ENCODE peak calls at places on chromosomes 7 and 10, in four cellular contexts. I is psoas muscle, E is right cardiac atrium, N is breast epithelium. C is an unnamed sample.

GRCh38 chr7:110898516-110898915 is 192.4 kb upstream of the LRRN3 start:
- DNase-seq in I (no peak), E (no peak), N (no peak), C (no peak)

GRCh38 chr7:130513447-130513846 is 21.6 kb downstream of the MEST start:
- DNase-seq in I (no peak), E (no peak), N (no peak), C (no peak)

GRCh38 chr7:44306608-44307007 is 18.8 kb downstream of the CAMK2B start:
- DNase-seq in I (no peak), E (no peak), N (peak; percentile 7), C (no peak)

GRCh38 chr10:102580230-102580629 is 64.0 kb upstream of the TRIM8 start:
- DNase-seq in I (no peak), E (no peak), N (no peak), C (no peak)

GRCh38 chr7:141071260-141071854 is 2.5 kb upstream of the TMEM178B start:
- DNase-seq in I (peak; percentile 35), E (peak; percentile 55), N (no peak), C (peak; percentile 38)

GRCh38 chr7:12683678-12684077 is 3.8 kb upstream of the ARL4A start:
- DNase-seq in I (no peak), E (no peak), N (no peak), C (no peak)

GRCh38 chr10:89621438-89621837 is 23.6 kb downstream of the PANK1 start:
- DNase-seq in I (no peak), E (no peak), N (no peak), C (no peak)

GRCh38 chr7:40354736-40355135 is 219.9 kb downstream of the SUGCT start:
- DNase-seq in I (no peak), E (no peak), N (no peak), C (no peak)

GRCh38 chr10:118423800-118424479 is 81.8 kb upstream of the FAM204A start:
- DNase-seq in I (peak; percentile 70), E (peak; percentile 91), N (no peak), C (peak; percentile 78)

GRCh38 chr10:96768136-96768535 is 47.8 kb upstream of the PIK3AP1 start:
- DNase-seq in I (no peak), E (no peak), N (no peak), C (no peak)

GRCh38 chr7:129607471-129608120 is 3.9 kb upstream of the NRF1 start:
- DNase-seq in I (no peak), E (no peak), N (no peak), C (no peak)

GRCh38 chr7:9201928-9202327 is 768.5 kb downstream of the NXPH1 start:
- DNase-seq in I (no peak), E (no peak), N (no peak), C (no peak)

GRCh38 chr10:80472234-80473095 is 18.4 kb downstream of the TSPAN14 start:
- DNase-seq in I (no peak), E (no peak), N (no peak), C (no peak)

GRCh38 chr7:1425292-1426136 is 33.8 kb downstream of the MICALL2 start:
- DNase-seq in I (no peak), E (no peak), N (no peak), C (no peak)

GRCh38 chr7:30491417-30491816 is 12.8 kb upstream of the NOD1 start:
- DNase-seq in I (no peak), E (no peak), N (no peak), C (no peak)

GRCh38 chr7:706721-707120 is 19.8 kb upstream of the DNAAF5 start:
- DNase-seq in I (no peak), E (no peak), N (no peak), C (no peak)

GRCh38 chr7:129160161-129160911 is 15.8 kb downstream of the TSPAN33 start:
- DNase-seq in I (no peak), E (no peak), N (no peak), C (no peak)

GRCh38 chr7:137335814-137336213 is 7.7 kb downstream of the PTN start:
- DNase-seq in I (no peak), E (no peak), N (no peak), C (no peak)

GRCh38 chr10:44058259-44058658 is 326.6 kb downstream of the CXCL12 start:
- DNase-seq in I (no peak), E (no peak), N (no peak), C (no peak)

GRCh38 chr10:77821551-77821950 is 105.0 kb downstream of the DLG5 start:
- DNase-seq in I (no peak), E (no peak), N (no peak), C (peak; percentile 53)

GRCh38 chr7:75807452-75807851 is 6.2 kb downstream of the CCL24 start:
- DNase-seq in I (no peak), E (no peak), N (no peak), C (no peak)

GRCh38 chr10:114060456-114060855 is 16.8 kb downstream of the ADRB1 start:
- DNase-seq in I (no peak), E (no peak), N (no peak), C (no peak)

GRCh38 chr7:988426-988911 is 5.5 kb downstream of the CYP2W1 start:
- DNase-seq in I (no peak), E (no peak), N (no peak), C (no peak)

GRCh38 chr7:100865971-100866720 is 1.0 kb upstream of the TRIP6 start:
- DNase-seq in I (peak; percentile 82), E (peak; percentile 77), N (peak; percentile 74), C (peak; percentile 81)

GRCh38 chr7:88310950-88311674 is 4.4 kb upstream of the STEAP4 start:
- DNase-seq in I (no peak), E (no peak), N (no peak), C (no peak)

GRCh38 chr10:35487336-35488034 is 117.7 kb upstream of the GJD4 start:
- DNase-seq in I (no peak), E (no peak), N (no peak), C (no peak)

GRCh38 chr10:73771722-73772279 is 10.0 kb upstream of the CHCHD1 start:
- DNase-seq in I (peak; percentile 91), E (peak; percentile 94), N (no peak), C (peak; percentile 91)

GRCh38 chr10:70786799-70787415 is 1.7 kb upstream of the TBATA start:
- DNase-seq in I (no peak), E (no peak), N (no peak), C (no peak)

GRCh38 chr7:38675500-38676106 is 44.4 kb upstream of the AMPH start:
- DNase-seq in I (no peak), E (no peak), N (no peak), C (no peak)

GRCh38 chr10:33071857-33072256 is 113.8 kb upstream of the ITGB1 start:
- DNase-seq in I (no peak), E (no peak), N (no peak), C (no peak)

GRCh38 chr7:72751378-72751777 is 76.6 kb downstream of the TYW1B start:
- DNase-seq in I (no peak), E (no peak), N (no peak), C (no peak)

GRCh38 chr7:38147005-38147404 is 31.0 kb upstream of the STARD3NL start:
- DNase-seq in I (no peak), E (no peak), N (no peak), C (no peak)

GRCh38 chr7:106865130-106866115 is at the start of gene PIK3CG:
- DNase-seq in I (no peak), E (no peak), N (no peak), C (no peak)

GRCh38 chr7:89029864-89030263 is 234.3 kb upstream of the TEX47 start:
- DNase-seq in I (no peak), E (no peak), N (no peak), C (no peak)

DNA sequence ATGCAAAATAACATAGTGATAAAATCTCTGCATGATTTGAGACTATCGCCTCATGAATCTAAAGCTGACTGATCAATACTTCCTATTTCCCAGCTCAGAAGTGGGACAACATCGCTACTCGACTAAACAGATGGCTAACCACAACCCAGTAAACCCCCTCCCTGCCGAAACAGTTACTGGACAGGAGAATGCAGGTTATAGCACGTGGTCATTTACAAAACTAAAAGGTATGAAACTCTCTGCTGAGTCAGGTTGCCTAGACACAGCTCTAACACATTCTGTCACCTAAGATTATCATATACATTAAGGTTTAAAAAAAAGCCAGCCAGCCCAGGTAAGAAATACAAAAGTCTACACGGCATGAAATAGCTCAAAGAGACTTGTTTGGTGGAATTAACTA is 64.0 kb downstream of the CTBP2 start:
- DNase-seq in I (no peak), E (no peak), N (no peak), C (no peak)
- H3K27ac ChIP-seq in I (peak overlapping the region; percentile 80), E (no peak overlapping the region), N (no peak overlapping the region), C (peak overlapping the region; percentile 79)

GRCh38 chr10:79129361-79129997 is 60.7 kb downstream of the ZMIZ1 start:
- DNase-seq in I (no peak), E (peak; percentile 57), N (no peak), C (no peak)

GRCh38 chr10:79130255-79130654 is 61.5 kb downstream of the ZMIZ1 start:
- DNase-seq in I (no peak), E (no peak), N (no peak), C (no peak)

GRCh38 chr10:79131730-79132644 is 63.2 kb downstream of the ZMIZ1 start:
- DNase-seq in I (no peak), E (no peak), N (no peak), C (no peak)

GRCh38 chr10:79128923-79129305 is 60.1 kb downstream of the ZMIZ1 start:
- DNase-seq in I (no peak), E (no peak), N (no peak), C (no peak)

DNA sequence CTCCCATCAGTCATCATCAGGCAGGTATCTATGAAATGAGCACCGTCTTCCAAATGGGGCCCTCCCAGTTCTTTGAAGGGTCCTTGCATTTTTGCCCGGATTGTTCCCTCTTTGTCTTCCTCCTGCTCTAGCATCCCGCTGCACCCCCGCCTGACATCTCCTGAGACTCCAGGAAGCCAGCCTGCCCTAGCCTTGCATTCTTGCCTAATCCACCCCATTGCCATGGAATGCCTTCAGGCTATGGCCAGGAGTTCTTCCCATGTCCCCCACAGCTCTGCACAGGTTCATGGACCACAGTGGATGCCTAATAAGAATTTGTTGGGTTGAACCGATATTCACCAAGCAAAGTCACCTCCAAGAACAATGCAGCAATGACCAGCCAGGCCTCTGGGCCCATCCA is 62.1 kb downstream of the ZMIZ1 start:
- DNase-seq in I (no peak), E (no peak), N (no peak), C (no peak)
- H3K27ac ChIP-seq in I (no peak overlapping the region), E (peak overlapping the region; percentile 51), N (no peak overlapping the region), C (peak overlapping the region; percentile 99)

GRCh38 chr7:74653686-74654181 is 3.8 kb upstream of the GTF2I start:
- DNase-seq in I (no peak), E (no peak), N (no peak), C (no peak)
- H3K27ac ChIP-seq in I (no peak overlapping the region), E (no peak overlapping the region), N (no peak overlapping the region), C (no peak overlapping the region)

GRCh38 chr10:50469778-50470193 is 154.0 kb downstream of the SGMS1 start:
- DNase-seq in I (peak; percentile 13), E (no peak), N (no peak), C (no peak)

GRCh38 chr10:50470345-50470744 is 153.4 kb downstream of the SGMS1 start:
- DNase-seq in I (no peak), E (no peak), N (no peak), C (no peak)

GRCh38 chr10:50470798-50471582 is 152.8 kb downstream of the SGMS1 start:
- DNase-seq in I (no peak), E (no peak), N (no peak), C (no peak)

GRCh38 chr10:50467209-50467608 is 156.5 kb downstream of the SGMS1 start:
- DNase-seq in I (no peak), E (no peak), N (no peak), C (no peak)

DNA sequence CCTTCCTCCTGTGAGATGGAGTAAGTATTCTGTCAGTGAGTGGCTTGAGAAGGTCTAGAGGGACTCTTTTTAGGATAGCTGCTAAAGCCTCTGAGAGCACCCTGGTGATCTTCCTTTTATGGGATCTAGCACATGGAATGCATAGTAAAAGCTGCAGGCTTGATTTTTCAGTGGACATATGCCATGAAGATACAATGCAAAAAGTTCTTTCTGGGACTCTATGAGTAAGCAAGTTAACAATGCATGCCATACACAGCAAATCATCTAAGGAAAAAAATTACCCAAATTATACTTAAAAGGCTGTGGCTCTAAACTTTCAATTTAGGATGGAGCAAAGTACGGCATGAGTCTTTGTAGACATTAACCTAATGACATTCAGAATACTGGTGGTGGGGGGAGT is 154.5 kb downstream of the SGMS1 start:
- DNase-seq in I (no peak), E (no peak), N (no peak), C (no peak)
- H3K27ac ChIP-seq in I (no peak overlapping the region), E (no peak overlapping the region), N (peak overlapping the region; percentile 78), C (no peak overlapping the region)

C was measured in left ventricle myocardium inferior.